ENCODE peak calls at places on chromosomes 4 and X, in six cellular contexts. H, T, Y, E, W and K are unnamed samples.

GRCh38 chr4:152500798-152501434 is 35.0 kb downstream of the FBXW7 start:
- DNase-seq in H (peak; percentile 34), T (peak; percentile 93), Y (peak; percentile 85), E (peak; percentile 74), W (peak; percentile 53), K (peak; percentile 37)

GRCh38 chrX:72609313-72609712 is 36.7 kb upstream of the HDAC8 start:
- DNase-seq in H (no peak), T (peak; percentile 6), Y (no peak), E (no peak), W (no peak), K (no peak)

GRCh38 chr4:143184217-143184502 is 557 bp upstream of the USP38 start:
- DNase-seq in H (no peak), T (no peak), Y (no peak), E (no peak), W (no peak), K (no peak)

GRCh38 chr4:119016636-119017035 is 119.0 kb upstream of the MYOZ2 start:
- DNase-seq in H (no peak), T (peak; percentile 93), Y (peak; percentile 88), E (no peak), W (no peak), K (no peak)

GRCh38 chr4:23741586-23742240 is 148.1 kb downstream of the PPARGC1A start:
- DNase-seq in H (no peak), T (no peak), Y (no peak), E (no peak), W (no peak), K (no peak)

GRCh38 chr4:99414401-99414800 is 20.7 kb downstream of the ADH7 start:
- DNase-seq in H (no peak), T (no peak), Y (no peak), E (no peak), W (no peak), K (no peak)

GRCh38 chr4:8067274-8067936 is 91.2 kb downstream of the ABLIM2 start:
- DNase-seq in H (no peak), T (no peak), Y (no peak), E (no peak), W (peak; percentile 55), K (no peak)

GRCh38 chrX:39682778-39683177 is 415.0 kb downstream of the BCOR start:
- DNase-seq in H (no peak), T (no peak), Y (no peak), E (no peak), W (no peak), K (peak; percentile 55)

GRCh38 chr4:147479817-147480216 is 1.1 kb upstream of the EDNRA start:
- DNase-seq in H (no peak), T (peak; percentile 47), Y (peak; percentile 85), E (no peak), W (no peak), K (no peak)

GRCh38 chr4:33470805-33471204 is 2750.6 kb downstream of the PCDH7 start:
- DNase-seq in H (no peak), T (no peak), Y (no peak), E (no peak), W (no peak), K (no peak)

GRCh38 chr4:23429497-23429896 is 460.4 kb downstream of the PPARGC1A start:
- DNase-seq in H (no peak), T (no peak), Y (no peak), E (no peak), W (no peak), K (no peak)

GRCh38 chr4:70842761-70843435 is 3.2 kb upstream of the GRSF1 start:
- DNase-seq in H (no peak), T (no peak), Y (no peak), E (no peak), W (no peak), K (no peak)

GRCh38 chrX:27675493-27675892 is 85.3 kb downstream of the DCAF8L2 start:
- DNase-seq in H (no peak), T (peak; percentile 16), Y (peak; percentile 22), E (no peak), W (no peak), K (no peak)

GRCh38 chr4:58247792-58248191 is 1137.6 kb upstream of the IGFBP7 start:
- DNase-seq in H (no peak), T (no peak), Y (no peak), E (no peak), W (no peak), K (peak; percentile 34)

GRCh38 chrX:123878177-123878576 is 18.3 kb downstream of the XIAP start:
- DNase-seq in H (no peak), T (peak; percentile 42), Y (no peak), E (no peak), W (no peak), K (no peak)

GRCh38 chr4:176123710-176124407 is 58.2 kb downstream of the WDR17 start:
- DNase-seq in H (peak; percentile 2), T (no peak), Y (peak; percentile 6), E (peak; percentile 51), W (peak; percentile 43), K (peak; percentile 56)

DNA sequence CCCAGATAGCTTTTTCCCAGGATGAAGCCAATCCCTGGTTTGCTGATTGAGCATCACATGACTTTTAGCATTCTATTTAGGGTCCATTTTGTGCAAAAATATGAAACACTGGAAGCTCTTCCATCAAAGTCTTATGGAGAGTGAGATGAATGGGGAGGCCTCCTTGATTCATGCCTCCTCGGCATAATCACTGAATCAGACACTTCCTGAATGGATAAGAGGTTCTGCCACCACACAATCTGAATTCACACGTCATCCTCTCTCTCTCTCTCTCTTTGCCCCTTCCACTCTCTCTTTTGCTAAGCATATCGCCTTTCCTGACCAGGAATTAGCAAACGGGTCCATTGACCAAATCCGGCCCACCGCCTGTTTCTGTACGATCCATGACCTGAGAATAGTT is 68.7 kb downstream of the CRMP1 start:
- DNase-seq in H (no peak), T (no peak), Y (no peak), E (no peak), W (peak; percentile 75), K (no peak)
- H4K20me1 ChIP-seq in H (no peaks in the 10 kb centered on the region), T (peaks cover 18% of the 10 kb centered on the region), Y (no peaks in the 10 kb centered on the region), E (no peaks in the 10 kb centered on the region), W (peaks cover 30% of the 10 kb centered on the region), K (peaks cover 2% of the 10 kb centered on the region)

DNA sequence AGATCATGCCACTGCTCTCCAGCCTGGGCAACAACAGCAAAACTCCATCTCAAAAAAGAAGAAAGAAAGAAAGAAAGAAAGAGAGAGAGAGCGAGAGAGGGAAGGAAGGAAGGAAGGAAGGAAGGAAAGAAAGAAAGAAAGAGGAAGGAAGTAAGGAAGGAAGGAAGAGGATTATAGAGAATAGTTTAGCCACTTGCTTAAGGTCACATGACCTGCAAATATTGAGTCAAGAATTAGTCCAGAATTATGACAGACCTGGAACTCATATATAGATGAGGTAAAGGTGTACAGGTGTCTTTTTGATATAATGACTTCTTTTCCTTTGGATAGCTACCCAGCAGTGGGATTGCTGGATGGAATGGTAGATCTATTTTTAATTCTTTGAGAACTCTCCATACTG is 25.6 kb upstream of the ANTXR2 start:
- DNase-seq in H (no peak), T (no peak), Y (no peak), E (no peak), W (no peak), K (no peak)
- H4K20me1 ChIP-seq in H (no peaks in the 10 kb centered on the region), T (no peaks in the 10 kb centered on the region), Y (no peaks in the 10 kb centered on the region), E (no peaks in the 10 kb centered on the region), W (no peaks in the 10 kb centered on the region), K (no peaks in the 10 kb centered on the region)

GRCh38 chr4:1291996-1292702 is 2.5 kb downstream of the MAEA start:
- DNase-seq in H (no peak), T (no peak), Y (no peak), E (no peak), W (peak; percentile 85), K (peak; percentile 10)
- H4K20me1 ChIP-seq in H (peaks cover 55% of the 10 kb centered on the region), T (peaks cover 65% of the 10 kb centered on the region), Y (no peaks in the 10 kb centered on the region), E (no peaks in the 10 kb centered on the region), W (peaks cover 50% of the 10 kb centered on the region), K (no peaks in the 10 kb centered on the region)

GRCh38 chr4:150318527-150318926 is 240.3 kb downstream of the DCLK2 start:
- DNase-seq in H (no peak), T (no peak), Y (no peak), E (no peak), W (no peak), K (no peak)
- H4K20me1 ChIP-seq in H (no peaks in the 10 kb centered on the region), T (no peaks in the 10 kb centered on the region), Y (no peaks in the 10 kb centered on the region), E (no peaks in the 10 kb centered on the region), W (no peaks in the 10 kb centered on the region), K (no peaks in the 10 kb centered on the region)

DNA sequence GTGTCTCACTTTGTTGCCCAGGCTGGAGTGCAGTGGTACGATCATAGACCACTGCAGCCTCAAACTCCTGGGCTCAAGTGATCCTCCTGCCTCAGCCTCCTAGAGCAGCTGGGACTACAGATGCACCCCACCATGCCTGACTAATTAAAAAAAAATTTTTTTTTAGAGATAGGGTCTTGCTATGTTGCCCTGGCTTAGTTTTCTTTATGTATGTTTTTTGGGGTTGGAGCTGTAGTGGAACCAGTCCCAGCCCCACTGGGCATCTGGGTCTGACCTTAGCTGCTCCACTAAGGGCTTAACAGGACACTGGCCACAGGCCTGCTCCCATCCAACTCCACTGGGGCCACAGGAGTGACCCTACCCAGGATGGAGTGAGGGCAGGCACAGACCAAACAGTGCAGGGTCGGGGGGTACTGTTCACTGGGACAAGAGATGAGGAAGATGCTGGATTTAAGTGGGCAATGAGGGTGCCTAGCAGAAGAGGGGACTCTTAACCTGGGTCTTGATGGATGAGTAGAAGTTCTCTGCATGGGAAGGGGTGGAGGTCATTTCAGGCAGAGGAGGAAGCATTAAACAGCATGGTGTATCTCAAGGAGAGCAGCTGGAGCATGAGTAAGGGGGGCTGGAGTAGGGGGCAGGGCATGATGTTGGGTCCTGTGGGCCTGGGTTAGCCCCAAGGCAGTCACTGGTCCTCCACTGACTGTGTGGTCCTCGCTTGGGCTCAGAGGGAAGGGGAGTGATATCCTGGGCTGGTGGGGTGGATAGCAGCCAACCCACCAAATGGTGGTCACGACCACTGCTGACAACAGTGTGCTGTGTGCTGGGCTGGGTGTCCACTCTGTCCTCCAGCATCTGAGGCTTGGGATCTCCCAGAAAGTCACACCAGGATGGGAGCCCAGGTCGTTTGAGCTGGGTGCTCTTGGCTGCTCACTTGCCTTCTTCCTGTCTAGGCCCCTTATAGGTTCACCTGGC is 24.1 kb upstream of the ADD1 start:
- DNase-seq in H (no peak), T (no peak), Y (no peak), E (no peak), W (no peak), K (no peak)
- H4K20me1 ChIP-seq in H (no peaks in the 10 kb centered on the region), T (peaks cover 6% of the 10 kb centered on the region), Y (no peaks in the 10 kb centered on the region), E (peaks cover 6% of the 10 kb centered on the region), W (peaks cover 35% of the 10 kb centered on the region), K (no peaks in the 10 kb centered on the region)

GRCh38 chrX:44962944-44963343 is 90.0 kb downstream of the KDM6A start:
- DNase-seq in H (no peak), T (no peak), Y (no peak), E (no peak), W (no peak), K (no peak)
- H4K20me1 ChIP-seq in H (no peaks in the 10 kb centered on the region), T (peaks cover 13% of the 10 kb centered on the region), Y (no peaks in the 10 kb centered on the region), E (no peaks in the 10 kb centered on the region), W (peaks cover 42% of the 10 kb centered on the region), K (no peaks in the 10 kb centered on the region)

DNA sequence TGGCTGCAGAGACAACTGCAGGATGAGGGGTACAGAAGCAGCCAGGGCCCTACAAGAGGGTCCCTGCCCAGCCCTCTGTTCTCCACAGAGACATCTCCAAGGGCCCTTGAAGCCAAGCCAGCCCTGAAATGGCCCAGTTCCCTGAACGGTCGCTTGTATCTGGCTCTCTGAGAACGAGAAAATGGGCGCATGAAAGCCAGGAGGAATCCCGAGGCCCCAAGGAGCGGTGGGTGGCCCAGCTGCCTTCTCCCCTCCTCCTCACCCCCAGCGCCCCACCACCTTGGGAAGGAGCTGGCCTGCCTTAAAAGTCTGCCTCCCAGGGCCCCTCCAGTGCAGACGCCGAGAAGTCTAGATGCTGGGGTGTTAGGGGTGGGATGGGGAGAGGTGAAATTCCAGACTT is 5.7 kb downstream of the ZNF185 start:
- DNase-seq in H (no peak), T (no peak), Y (no peak), E (no peak), W (peak; percentile 54), K (no peak)
- H4K20me1 ChIP-seq in H (no peaks in the 10 kb centered on the region), T (no peaks in the 10 kb centered on the region), Y (no peaks in the 10 kb centered on the region), E (no peaks in the 10 kb centered on the region), W (no peaks in the 10 kb centered on the region), K (no peaks in the 10 kb centered on the region)